ENCODE peak calls at places on chromosomes 11 and 22, in ten cellular contexts. M is mucosa of descending colon; X is anterior cingulate cortex; G is iPS-NIHi11; L is NCI-H146; D is central memory CD8-positive, alpha-beta T cell; T is astrocyte of the spinal cord; P is stimulated activated CD4-positive, alpha-beta T cell treated with anti-CD3 and anti-CD28 coated beads, Interleukin-2, amount 100 ng/mL, for 48 hours; O is posterior cingulate gyrus; V is glutamatergic neuron. I is an unnamed sample.

GRCh38 chr22:23836281-23836680 is 2.5 kb downstream of the DERL3 start:
- DNase-seq in M (no peak), X (no peak), G (no peak), L (no peak), D (no peak), T (no peak), P (no peak), O (peak; percentile 44), V (no peak), I (no peak)

GRCh38 chr11:57358543-57358961 is 20.4 kb downstream of the P2RX3 start:
- DNase-seq in M (no peak), X (no peak), G (no peak), L (no peak), D (no peak), T (no peak), P (no peak), O (no peak), V (no peak), I (peak; percentile 10)

GRCh38 chr11:2951235-2952110 is 22.3 kb upstream of the PHLDA2 start:
- DNase-seq in M (no peak), X (no peak), G (no peak), L (no peak), D (no peak), T (peak; percentile 84), P (no peak), O (no peak), V (no peak), I (peak; percentile 66)

GRCh38 chr22:26159886-26160285 is 9.4 kb upstream of the SEZ6L start:
- DNase-seq in M (no peak), X (no peak), G (no peak), L (no peak), D (no peak), T (no peak), P (no peak), O (no peak), V (no peak), I (no peak)

GRCh38 chr11:76772100-76772782 is 10.9 kb upstream of the TSKU start:
- DNase-seq in M (no peak), X (no peak), G (no peak), L (no peak), D (no peak), T (no peak), P (no peak), O (no peak), V (no peak), I (no peak)

GRCh38 chr11:43376065-43376464 is 17.3 kb downstream of the TTC17 start:
- DNase-seq in M (no peak), X (no peak), G (no peak), L (no peak), D (no peak), T (no peak), P (no peak), O (no peak), V (no peak), I (no peak)

GRCh38 chr11:78548911-78549572 is 25.6 kb downstream of the NARS2 start:
- DNase-seq in M (no peak), X (no peak), G (no peak), L (no peak), D (no peak), T (no peak), P (no peak), O (peak; percentile 35), V (no peak), I (no peak)

GRCh38 chr11:118615282-118615979 is 8.0 kb downstream of the PHLDB1 start:
- DNase-seq in M (no peak), X (no peak), G (peak; percentile 67), L (no peak), D (no peak), T (no peak), P (no peak), O (no peak), V (peak; percentile 12), I (no peak)

GRCh38 chr11:27716850-27717249 is 16.6 kb upstream of the BDNF start:
- DNase-seq in M (no peak), X (no peak), G (no peak), L (no peak), D (no peak), T (peak; percentile 62), P (no peak), O (no peak), V (no peak), I (peak; percentile 57)

GRCh38 chr11:1452744-1453143 is 33.8 kb downstream of the MOB2 start:
- DNase-seq in M (no peak), X (no peak), G (no peak), L (no peak), D (no peak), T (no peak), P (no peak), O (no peak), V (no peak), I (no peak)

GRCh38 chr11:269146-269890 is 8.9 kb upstream of the NLRP6 start:
- DNase-seq in M (peak; percentile 39), X (no peak), G (no peak), L (no peak), D (peak; percentile 69), T (no peak), P (peak; percentile 41), O (no peak), V (no peak), I (no peak)

GRCh38 chr11:114384487-114384886 is 15.8 kb downstream of the C11orf71 start:
- DNase-seq in M (no peak), X (no peak), G (no peak), L (no peak), D (no peak), T (no peak), P (no peak), O (no peak), V (no peak), I (peak; percentile 25)

GRCh38 chr11:118076754-118077281 is at the start of gene TMPRSS4:
- DNase-seq in M (peak; percentile 95), X (no peak), G (peak; percentile 75), L (peak; percentile 71), D (no peak), T (no peak), P (no peak), O (peak; percentile 69), V (no peak), I (no peak)

GRCh38 chr11:58739725-58740430 is 8.1 kb upstream of the GLYAT start:
- DNase-seq in M (no peak), X (no peak), G (no peak), L (no peak), D (no peak), T (peak; percentile 3), P (no peak), O (no peak), V (no peak), I (peak; percentile 8)

GRCh38 chr11:128421577-128421976 is 165.8 kb downstream of the ETS1 start:
- DNase-seq in M (no peak), X (no peak), G (no peak), L (no peak), D (no peak), T (peak; percentile 47), P (no peak), O (no peak), V (no peak), I (peak; percentile 70)

GRCh38 chr11:12900496-12900895 is 108.6 kb upstream of the RASSF10 start:
- DNase-seq in M (no peak), X (no peak), G (no peak), L (no peak), D (no peak), T (peak; percentile 88), P (no peak), O (no peak), V (no peak), I (peak; percentile 98)

GRCh38 chr22:34608716-34609115 is 457.2 kb upstream of the ISX start:
- DNase-seq in M (no peak), X (no peak), G (no peak), L (no peak), D (no peak), T (no peak), P (no peak), O (no peak), V (no peak), I (no peak)

GRCh38 chr11:86741489-86742435 is 58.6 kb upstream of the PRSS23 start:
- DNase-seq in M (no peak), X (no peak), G (no peak), L (no peak), D (no peak), T (peak; percentile 92), P (no peak), O (no peak), V (no peak), I (peak; percentile 92)

I was measured in HFFc6.